ENCODE peak calls at places on chromosomes 3 and 15, in eight cellular contexts. E is Karpas-422, C is substantia nigra, S is LoVo, D is ovary, V is heart right ventricle, Z is SJSA1, Q is cardiac septum. N is an unnamed sample.
A peak's percentile ranks its signal among the peaks of the same experiment; 100 is the strongest.

GRCh38 chr3:4996771-4997291 is 17.6 kb downstream of the BHLHE40 start:
- DNase-seq in E (no peak), C (no peak), S (peak; percentile 63), D (no peak), V (no peak), Z (no peak), Q (no peak), N (no peak)

GRCh38 chr15:63522143-63522531 is 17.7 kb downstream of the USP3 start:
- DNase-seq in E (no peak), C (no peak), S (no peak), D (no peak), V (no peak), Z (no peak), Q (no peak), N (no peak)

GRCh38 chr15:38558714-38559059 is 5.9 kb downstream of the RASGRP1 start:
- DNase-seq in E (no peak), C (no peak), S (no peak), D (no peak), V (no peak), Z (no peak), Q (no peak), N (no peak)

GRCh38 chr3:187935623-187936156 is 190.4 kb upstream of the BCL6 start:
- DNase-seq in E (peak; percentile 97), C (no peak), S (no peak), D (no peak), V (no peak), Z (no peak), Q (no peak), N (no peak)

GRCh38 chr15:69824877-69825406 is 272.8 kb downstream of the TLE3 start:
- DNase-seq in E (no peak), C (no peak), S (no peak), D (no peak), V (no peak), Z (no peak), Q (no peak), N (no peak)

GRCh38 chr3:132134611-132135010 is 99.8 kb upstream of the CPNE4 start:
- DNase-seq in E (no peak), C (no peak), S (no peak), D (no peak), V (no peak), Z (peak; percentile 47), Q (no peak), N (peak; percentile 61)

GRCh38 chr15:99911824-99912223 is 178.6 kb upstream of the LYSMD4 start:
- DNase-seq in E (no peak), C (no peak), S (no peak), D (no peak), V (no peak), Z (no peak), Q (no peak), N (no peak)

GRCh38 chr3:41143421-41144031 is 55.8 kb upstream of the CTNNB1 start:
- DNase-seq in E (no peak), C (no peak), S (no peak), D (no peak), V (no peak), Z (no peak), Q (no peak), N (no peak)

GRCh38 chr15:59555696-59556095 is 55.9 kb upstream of the GCNT3 start:
- DNase-seq in E (no peak), C (no peak), S (peak; percentile 90), D (no peak), V (no peak), Z (no peak), Q (no peak), N (peak; percentile 33)

GRCh38 chr3:3801510-3801841 is 2.2 kb downstream of the LRRN1 start:
- DNase-seq in E (no peak), C (no peak), S (no peak), D (no peak), V (no peak), Z (no peak), Q (no peak), N (no peak)

GRCh38 chr3:80215191-80215590 is 447.4 kb upstream of the ROBO1 start:
- DNase-seq in E (no peak), C (no peak), S (no peak), D (no peak), V (no peak), Z (no peak), Q (no peak), N (no peak)

GRCh38 chr15:76340198-76340801 is 3.7 kb downstream of the ISL2 start:
- DNase-seq in E (no peak), C (no peak), S (no peak), D (no peak), V (no peak), Z (no peak), Q (no peak), N (no peak)

GRCh38 chr3:159634414-159634813 is 354.2 kb upstream of the IL12A start:
- DNase-seq in E (no peak), C (no peak), S (no peak), D (no peak), V (no peak), Z (peak; percentile 79), Q (no peak), N (no peak)

GRCh38 chr3:153290278-153291015 is 128.4 kb downstream of the RAP2B start:
- DNase-seq in E (no peak), C (no peak), S (no peak), D (no peak), V (no peak), Z (no peak), Q (no peak), N (peak; percentile 36)

GRCh38 chr3:142802891-142803290 is 79.1 kb downstream of the TRPC1 start:
- DNase-seq in E (no peak), C (no peak), S (no peak), D (no peak), V (no peak), Z (no peak), Q (no peak), N (no peak)

GRCh38 chr15:46277994-46278885 is 643.4 kb downstream of the SQOR start:
- DNase-seq in E (no peak), C (no peak), S (no peak), D (no peak), V (no peak), Z (no peak), Q (no peak), N (no peak)